ENCODE peak calls at places on chromosomes 5 and 9, in ten cellular contexts. R is stomach, M is RWPE2, Q is cardiac muscle cell, D is right lobe of liver, G is upper lobe of right lung, F is mammary epithelial cell, U is tibial artery, C is body of pancreas, Z is left ventricle myocardium inferior. N is an unnamed sample.

GRCh38 chr5:98433673-98434072 is 339.8 kb upstream of the RGMB start:
- DNase-seq in F (peak; percentile 21), M (no peak), U (no peak), C (no peak), Z (no peak), R (no peak), D (no peak), Q (no peak), G (no peak), N (no peak)

GRCh38 chr5:54738118-54738972 is 220.8 kb downstream of the SNX18 start:
- DNase-seq in F (no peak), D (peak; percentile 88), M (no peak), R (peak; percentile 77), Q (no peak), U (peak; percentile 78), G (peak; percentile 73), C (peak; percentile 73), Z (peak; percentile 77), N (no peak)

GRCh38 chr9:117656007-117656406 is 48.2 kb upstream of the TLR4 start:
- DNase-seq in Z (no peak), G (no peak), C (no peak), M (no peak), F (no peak), D (no peak), U (no peak), Q (no peak), R (no peak), N (no peak)

GRCh38 chr5:107799306-107799705 is 128.6 kb upstream of the EFNA5 start:
- DNase-seq in Q (no peak), C (peak; percentile 10), M (no peak), U (no peak), D (no peak), Z (no peak), F (no peak), G (no peak), R (no peak), N (no peak)

GRCh38 chr9:14924821-14925220 is 14.6 kb upstream of the FREM1 start:
- DNase-seq in U (no peak), M (no peak), D (no peak), R (no peak), Z (no peak), Q (no peak), F (peak; percentile 1), G (no peak), C (no peak), N (no peak)

GRCh38 chr5:61653802-61654580 is 321.9 kb downstream of the ZSWIM6 start:
- DNase-seq in G (no peak), Z (no peak), Q (no peak), M (no peak), R (no peak), C (no peak), U (no peak), D (no peak), F (no peak), N (no peak)

GRCh38 chr5:181281984-181282316 is 21.0 kb upstream of the TRIM52 start:
- DNase-seq in F (no peak), C (no peak), D (no peak), R (no peak), M (no peak), G (no peak), Q (no peak), Z (no peak), U (no peak), N (no peak)

GRCh38 chr9:68720656-68721313 is 15.7 kb downstream of the PIP5K1B start:
- DNase-seq in C (no peak), D (no peak), F (no peak), U (no peak), M (no peak), R (no peak), G (no peak), Z (no peak), Q (no peak), N (no peak)

GRCh38 chr5:138653502-138653901 is 78.3 kb upstream of the HSPA9 start:
- DNase-seq in R (peak; percentile 27), D (no peak), F (peak; percentile 30), G (no peak), C (no peak), Q (peak; percentile 38), M (no peak), Z (no peak), U (no peak), N (peak; percentile 56)

GRCh38 chr5:173208296-173208695 is 26.7 kb downstream of the NKX2-5 start:
- DNase-seq in Q (no peak), C (no peak), F (no peak), U (no peak), R (no peak), Z (no peak), D (no peak), M (no peak), G (peak; percentile 35), N (no peak)

GRCh38 chr9:109793196-109793595 is 13.2 kb downstream of the PALM2AKAP2 start:
- DNase-seq in G (no peak), Z (no peak), U (no peak), M (no peak), R (no peak), D (no peak), Q (no peak), F (peak; percentile 76), C (no peak), N (no peak)

GRCh38 chr5:130050585-130050984 is 146.3 kb downstream of the CHSY3 start:
- DNase-seq in F (no peak), M (no peak), U (no peak), R (no peak), Z (no peak), Q (no peak), D (no peak), C (no peak), G (no peak), N (no peak)

GRCh38 chr5:91419571-91420537 is 36.7 kb upstream of the ARRDC3 start:
- DNase-seq in D (peak; percentile 50), U (peak; percentile 69), C (peak; percentile 65), Q (peak; percentile 75), R (peak; percentile 75), F (peak; percentile 29), M (no peak), G (no peak), Z (peak; percentile 22), N (peak; percentile 43)

GRCh38 chr5:14433202-14433601 is 148.4 kb upstream of the OTULINL start:
- DNase-seq in R (no peak), U (no peak), D (no peak), C (no peak), M (no peak), G (no peak), Q (no peak), Z (no peak), F (no peak), N (no peak)

GRCh38 chr9:84791608-84792007 is 122.1 kb downstream of the NTRK2 start:
- DNase-seq in R (no peak), D (no peak), Q (no peak), U (no peak), C (no peak), G (no peak), Z (no peak), M (no peak), F (no peak), N (no peak)
- H3K4me1 ChIP-seq in R (no peaks in the 10 kb centered on the region), D (no peaks in the 10 kb centered on the region), Q (no peaks in the 10 kb centered on the region), U (no peaks in the 10 kb centered on the region), C (no peaks in the 10 kb centered on the region), G (no peaks in the 10 kb centered on the region), Z (no peaks in the 10 kb centered on the region), M (no peaks in the 10 kb centered on the region), F (no peaks in the 10 kb centered on the region), N (no peaks in the 10 kb centered on the region)

DNA sequence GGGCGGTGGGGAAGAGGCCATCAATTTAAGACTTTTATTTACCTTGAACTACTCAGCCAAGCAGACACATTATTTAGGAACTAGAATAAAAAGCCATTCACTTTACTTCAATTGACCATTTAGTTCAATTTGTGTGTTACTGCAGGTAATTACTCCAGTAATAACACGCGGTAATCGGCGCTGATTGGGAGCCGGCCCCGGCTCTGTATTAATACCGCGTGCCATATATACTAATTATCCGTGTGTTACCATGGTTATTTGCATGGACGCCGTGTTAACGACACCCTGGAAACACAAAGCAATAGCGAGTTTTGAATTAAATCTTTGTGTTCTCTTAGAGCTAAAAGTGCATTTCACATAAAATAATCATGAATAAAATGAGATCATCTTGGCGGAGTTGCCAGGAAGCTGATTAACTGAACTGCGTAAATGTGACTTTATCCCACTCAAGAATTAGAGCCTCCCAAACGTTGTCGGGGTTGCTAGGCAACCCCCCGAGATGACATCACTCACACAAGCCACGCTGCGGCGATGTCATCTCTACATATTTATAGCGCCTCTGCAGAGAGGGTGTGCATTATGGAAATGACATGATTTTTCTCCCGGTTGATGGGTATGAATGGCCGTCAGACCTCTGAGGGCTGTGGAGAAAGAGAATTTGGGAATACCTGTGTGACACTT is 41.4 kb upstream of the RNU6ATAC start:
- DNase-seq in G (peak; percentile 20), F (no peak), Z (peak; percentile 68), M (no peak), R (no peak), U (no peak), C (peak; percentile 38), Q (no peak), D (peak; percentile 24), N (no peak)
- TF ChIP-seq CTCF in G (no peak), F (no peak), Z (no peak), M (no peak), R (no peak), U (no peak), C (no peak), Q (peak; percentile 19), D (no peak), N (no peak)

DNA sequence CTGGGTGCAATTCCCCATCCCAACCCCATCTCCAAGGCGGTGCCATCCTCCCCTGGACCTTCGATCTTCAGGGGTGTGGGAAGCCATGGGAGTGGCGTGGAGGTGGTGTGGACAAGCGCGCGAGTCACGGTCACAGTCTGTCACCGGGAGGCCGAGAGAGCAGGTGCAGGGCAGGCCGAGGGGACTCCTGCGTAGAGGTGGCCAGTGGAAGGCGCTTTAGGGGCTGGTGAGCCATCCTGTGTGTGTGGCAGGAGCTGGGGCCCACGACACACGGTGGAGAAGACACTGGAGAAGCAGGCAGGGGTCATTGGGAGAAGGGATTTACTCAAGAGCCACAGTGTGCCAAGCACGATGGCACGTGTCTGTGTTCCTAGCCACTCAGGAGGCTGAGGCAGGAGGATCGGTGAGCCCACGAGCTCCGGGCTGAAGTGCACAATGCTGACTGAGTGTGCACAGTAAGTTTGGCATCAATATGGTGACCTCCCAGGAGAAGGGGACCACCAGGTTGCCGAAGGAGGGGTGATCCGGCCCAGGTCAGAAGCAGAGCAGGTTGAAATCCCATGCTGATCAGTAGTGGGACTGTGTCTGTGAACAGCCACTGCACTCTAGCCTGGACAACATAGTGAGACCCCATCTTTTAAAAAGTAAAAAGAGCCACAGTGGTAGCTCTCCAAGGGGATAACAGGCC is 145.1 kb upstream of the PHYKPL start:
- DNase-seq in U (no peak), F (no peak), C (no peak), M (peak; percentile 53), G (no peak), D (no peak), R (no peak), Q (no peak), Z (no peak), N (no peak)
- H3K9me3 ChIP-seq in U (no peaks in the 10 kb centered on the region), F (peaks cover 31% of the 10 kb centered on the region), C (no peaks in the 10 kb centered on the region), M (no peaks in the 10 kb centered on the region), G (no peaks in the 10 kb centered on the region), D (no peaks in the 10 kb centered on the region), R (no peaks in the 10 kb centered on the region), Q (no peaks in the 10 kb centered on the region), Z (no peaks in the 10 kb centered on the region), N (no peaks in the 10 kb centered on the region)

DNA sequence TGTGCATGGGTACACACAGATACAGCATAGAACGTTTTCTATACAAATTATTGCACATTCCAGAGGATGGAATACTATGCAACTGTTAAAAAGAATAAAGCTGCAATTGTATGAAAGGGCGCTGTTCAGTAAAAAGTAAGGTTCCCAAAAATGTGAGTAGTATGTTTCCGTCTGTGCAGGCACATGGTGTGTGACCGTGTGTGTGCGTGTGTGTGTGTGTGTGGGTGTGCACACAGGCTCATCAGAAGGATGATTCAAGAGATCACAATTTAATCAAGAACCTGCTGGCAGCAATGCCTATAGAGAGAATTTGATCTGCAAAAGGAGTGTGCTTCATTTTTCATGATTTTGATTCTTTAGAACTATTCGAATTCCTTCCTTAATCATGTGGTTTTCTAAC is 76.3 kb downstream of the SEMA4D start:
- DNase-seq in G (no peak), U (no peak), Z (no peak), D (no peak), M (no peak), F (no peak), R (no peak), C (no peak), Q (no peak), N (no peak)
- H3K4me1 ChIP-seq in G (peaks cover 6% of the 10 kb centered on the region), U (no peaks in the 10 kb centered on the region), Z (peaks cover 19% of the 10 kb centered on the region), D (no peaks in the 10 kb centered on the region), M (peaks cover 3% of the 10 kb centered on the region), F (no peaks in the 10 kb centered on the region), R (peaks cover 11% of the 10 kb centered on the region), C (no peaks in the 10 kb centered on the region), Q (no peaks in the 10 kb centered on the region), N (no peaks in the 10 kb centered on the region)